ENCODE peak calls at places on chromosomes 13 and 19, in nine cellular contexts. C is breast epithelium, H is pancreas, E is stomach, Q is astrocyte of the cerebellum, J is foreskin fibroblast, W is hepatocyte, N is dorsolateral prefrontal cortex, V is cardiac muscle cell. T is an unnamed sample.
A peak's percentile ranks its signal among the peaks of the same experiment; 100 is the strongest.

GRCh38 chr13:24727731-24728601 is 36.0 kb upstream of the RNF17 start:
- DNase-seq in V (peak; percentile 87), N (peak; percentile 63), J (peak; percentile 74), C (no peak), E (peak; percentile 75), Q (peak; percentile 74), H (no peak), W (peak; percentile 88), T (peak; percentile 73)

GRCh38 chr19:9721861-9722260 is 46.7 kb downstream of the ZNF846 start:
- DNase-seq in V (no peak), W (no peak), C (no peak), H (no peak), J (no peak), E (no peak), N (no peak), Q (no peak), T (no peak)

GRCh38 chr13:24716446-24716845 is 36.2 kb downstream of the ATP12A start:
- DNase-seq in N (no peak), J (no peak), H (no peak), Q (no peak), W (no peak), V (no peak), C (no peak), E (no peak), T (no peak)

GRCh38 chr13:104140557-104140956 is 1074.3 kb upstream of the SLC10A2 start:
- DNase-seq in J (no peak), C (no peak), N (no peak), H (no peak), V (no peak), Q (peak; percentile 93), W (no peak), E (no peak), T (no peak)

GRCh38 chr13:76769238-76769859 is 116.9 kb downstream of the KCTD12 start:
- DNase-seq in C (no peak), V (no peak), J (no peak), Q (peak; percentile 74), E (no peak), N (no peak), W (no peak), H (no peak), T (no peak)

GRCh38 chr13:77507931-77508776 is 27.4 kb upstream of the SCEL start:
- DNase-seq in E (no peak), V (no peak), N (no peak), W (no peak), H (no peak), Q (peak; percentile 89), C (no peak), J (peak; percentile 78), T (no peak)

GRCh38 chr13:75369986-75370385 is 112.0 kb downstream of the TBC1D4 start:
- DNase-seq in V (no peak), Q (no peak), C (no peak), W (no peak), N (no peak), J (no peak), E (no peak), H (no peak), T (no peak)

GRCh38 chr13:34911159-34911558 is 30.9 kb upstream of the NBEA start:
- DNase-seq in N (no peak), E (no peak), J (no peak), C (no peak), H (no peak), V (no peak), W (no peak), Q (no peak), T (no peak)

GRCh38 chr13:100828226-100828625 is 153.6 kb upstream of the TMTC4 start:
- DNase-seq in E (no peak), Q (no peak), V (peak; percentile 5), H (no peak), J (no peak), N (no peak), W (no peak), C (no peak), T (no peak)

GRCh38 chr13:42001580-42001979 is 40.7 kb upstream of the VWA8 start:
- DNase-seq in N (no peak), C (no peak), H (no peak), J (peak; percentile 84), E (no peak), V (peak; percentile 45), Q (no peak), W (peak; percentile 58), T (no peak)

GRCh38 chr19:54388001-54388802 is 23.5 kb upstream of the LAIR1 start:
- DNase-seq in Q (no peak), J (no peak), N (no peak), E (no peak), C (no peak), W (no peak), H (no peak), V (no peak), T (no peak)

GRCh38 chr13:97386832-97387486 is 47.0 kb upstream of the RAP2A start:
- DNase-seq in J (no peak), H (no peak), C (no peak), N (peak; percentile 45), W (no peak), Q (no peak), E (no peak), V (no peak), T (no peak)

GRCh38 chr13:42867232-42867631 is 85.8 kb downstream of the FAM216B start:
- DNase-seq in C (no peak), J (no peak), Q (no peak), N (no peak), H (no peak), V (no peak), W (no peak), E (no peak), T (no peak)

GRCh38 chr13:59120297-59120843 is 1043.4 kb downstream of the DIAPH3 start:
- DNase-seq in N (no peak), H (no peak), Q (no peak), E (no peak), J (no peak), W (no peak), C (no peak), V (no peak), T (no peak)

GRCh38 chr13:114100446-114101320 is 31.7 kb downstream of the RASA3 start:
- DNase-seq in C (peak; percentile 57), Q (no peak), J (no peak), H (peak; percentile 69), V (peak; percentile 59), W (no peak), N (peak; percentile 48), E (no peak), T (no peak)

GRCh38 chr19:5857203-5858081 is 6.2 kb upstream of the FUT3 start:
- DNase-seq in W (no peak), E (no peak), C (no peak), J (no peak), Q (no peak), H (no peak), V (no peak), N (no peak), T (no peak)

GRCh38 chr13:27968316-27969072 is 621 bp downstream of the CDX2 start:
- DNase-seq in C (no peak), V (no peak), W (no peak), N (no peak), E (peak; percentile 26), J (no peak), Q (no peak), H (peak; percentile 78), T (no peak)
- H3K4me3 ChIP-seq in C (no peak overlapping the region), V (peak overlapping the region; percentile 9), W (peak overlapping the region; percentile 58), N (no peak overlapping the region), E (peak overlapping the region; percentile 48), J (no peak overlapping the region), Q (no peak overlapping the region), H (peak overlapping the region; percentile 52), T (no peak overlapping the region)

GRCh38 chr19:47531640-47532387 is 17.0 kb upstream of the NAPA start:
- DNase-seq in W (no peak), C (no peak), Q (no peak), H (no peak), N (no peak), V (no peak), J (no peak), E (no peak), T (no peak)
- TF ChIP-seq CTCF in W (no peak), C (no peak), Q (no peak), H (no peak), N (no peak), V (no peak), J (no peak), E (no peak), T (no peak)

GRCh38 chr19:41175825-41176734 is 16.9 kb upstream of the CYP2S1 start:
- DNase-seq in Q (peak; percentile 50), W (peak; percentile 95), V (peak; percentile 75), H (no peak), E (peak; percentile 62), J (peak; percentile 65), C (no peak), N (no peak), T (no peak)
- H3K4me3 ChIP-seq in Q (no peak overlapping the region), W (no peak overlapping the region), V (no peak overlapping the region), H (no peak overlapping the region), E (peak overlapping the region; percentile 37), J (peak overlapping the region; percentile 22), C (no peak overlapping the region), N (no peak overlapping the region), T (no peak overlapping the region)

GRCh38 chr19:18496980-18497256 is 25.0 kb downstream of the ELL start:
- DNase-seq in J (no peak), Q (no peak), W (no peak), C (no peak), H (no peak), V (no peak), E (no peak), N (no peak), T (no peak)

GRCh38 chr19:18493440-18494266 is 28.2 kb downstream of the ELL start:
- DNase-seq in Q (no peak), H (no peak), W (no peak), N (no peak), J (no peak), C (no peak), E (no peak), V (no peak), T (no peak)

GRCh38 chr19:18494267-18494607 is 27.6 kb downstream of the ELL start:
- DNase-seq in N (no peak), W (no peak), H (no peak), C (no peak), E (no peak), J (no peak), V (no peak), Q (no peak), T (no peak)

GRCh38 chr19:18495204-18495911 is 26.5 kb downstream of the ELL start:
- DNase-seq in J (no peak), C (no peak), N (no peak), E (no peak), H (no peak), Q (no peak), W (no peak), V (peak; percentile 55), T (no peak)

DNA sequence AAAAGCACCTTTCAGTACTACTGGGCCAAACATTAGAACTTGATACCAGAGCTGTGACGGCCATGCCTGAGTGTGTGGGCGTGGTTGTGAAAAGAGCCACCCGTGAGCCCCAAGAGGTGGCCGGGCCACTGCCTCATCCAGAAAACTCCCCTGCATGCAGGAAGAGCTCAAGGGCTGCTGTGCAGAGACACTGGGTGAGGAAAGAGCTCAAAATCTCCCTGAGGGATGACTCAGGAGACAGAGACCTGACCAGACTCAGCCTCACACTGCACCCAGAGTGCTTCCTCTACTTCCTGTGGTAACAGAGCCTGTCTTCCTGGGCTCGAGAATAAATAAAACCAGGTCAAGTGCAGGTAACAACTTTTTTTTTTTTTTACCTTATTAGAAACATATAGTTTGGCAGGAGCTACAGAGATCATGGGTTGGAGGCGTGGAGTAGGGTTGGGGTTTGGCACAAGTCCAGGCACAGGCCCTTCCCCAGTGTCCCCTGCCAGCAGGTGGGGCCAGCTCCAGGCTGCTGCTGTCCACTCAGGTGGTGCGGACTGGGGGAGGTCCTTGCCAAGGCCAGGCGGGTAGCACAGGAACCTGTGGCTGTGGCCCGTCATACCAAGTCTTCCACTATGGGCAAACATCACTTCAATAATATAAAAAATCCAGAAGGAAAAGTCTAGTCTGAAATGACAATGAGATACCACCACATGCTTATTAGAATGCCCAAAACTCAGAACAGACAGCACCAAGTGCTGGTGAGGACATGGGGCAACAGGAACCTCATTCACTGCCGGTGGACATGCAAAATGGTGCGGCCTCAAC is 25.5 kb downstream of the ELL start:
- DNase-seq in N (no peak), V (no peak), W (no peak), Q (no peak), J (peak; percentile 62), H (peak; percentile 93), E (peak; percentile 89), C (no peak), T (no peak)
- TF ChIP-seq CTCF in N (no peak), V (no peak), W (no peak), Q (no peak), J (no peak), H (no peak), E (no peak), C (no peak), T (no peak)